ENCODE peak calls at places on chromosomes 11 and 22, in four cellular contexts. One of them, this sample, is unnamed.

GRCh38 chr22:34798605-34799004 is 267.4 kb upstream of the ISX start:
- DNase-seq in H9: no peak
- DNase-seq in H1: no peak
- DNase-seq in mesendoderm: no peak
- DNase-seq in this sample: no peak

GRCh38 chr11:120752668-120753067 is 241.1 kb downstream of the GRIK4 start:
- DNase-seq in H9: no peak
- DNase-seq in H1: no peak
- DNase-seq in mesendoderm: no peak
- DNase-seq in this sample: no peak

GRCh38 chr22:44465563-44465962 is 32.5 kb downstream of the RTL6 start:
- DNase-seq in H9: no peak
- DNase-seq in H1: no peak
- DNase-seq in mesendoderm: no peak
- DNase-seq in this sample: no peak

GRCh38 chr11:33868646-33869461 is 23.0 kb downstream of the LMO2 start:
- DNase-seq in H9: peak; percentile 43
- DNase-seq in H1: no peak
- DNase-seq in mesendoderm: no peak
- DNase-seq in this sample: no peak

GRCh38 chr22:20267441-20268288 is 453 bp downstream of the RTN4R start:
- DNase-seq in H9: no peak
- DNase-seq in H1: no peak
- DNase-seq in mesendoderm: peak; percentile 20
- DNase-seq in this sample: no peak

GRCh38 chr22:24424001-24424900 is 3.1 kb upstream of the ADORA2A start:
- DNase-seq in H9: no peak
- DNase-seq in H1: no peak
- DNase-seq in mesendoderm: no peak
- DNase-seq in this sample: no peak

GRCh38 chr11:1017269-1018005 is 19.1 kb downstream of the MUC6 start:
- DNase-seq in H9: no peak
- DNase-seq in H1: no peak
- DNase-seq in mesendoderm: no peak
- DNase-seq in this sample: no peak

GRCh38 chr11:97893612-97894011 is 1127.1 kb upstream of the CNTN5 start:
- DNase-seq in H9: no peak
- DNase-seq in H1: no peak
- DNase-seq in mesendoderm: no peak
- DNase-seq in this sample: no peak

GRCh38 chr22:23862103-23862502 is 4.4 kb downstream of the SLC2A11 start:
- DNase-seq in H9: peak; percentile 71
- DNase-seq in H1: no peak
- DNase-seq in mesendoderm: peak; percentile 69
- DNase-seq in this sample: peak; percentile 52

GRCh38 chr11:134560066-134560465 is 148.0 kb upstream of the B3GAT1 start:
- DNase-seq in H9: no peak
- DNase-seq in H1: no peak
- DNase-seq in mesendoderm: no peak
- DNase-seq in this sample: no peak

GRCh38 chr11:126929186-126930085 is 71.1 kb downstream of the KIRREL3 start:
- DNase-seq in H9: no peak
- DNase-seq in H1: no peak
- DNase-seq in mesendoderm: no peak
- DNase-seq in this sample: peak; percentile 84

GRCh38 chr11:1262172-1263006 is 39.5 kb downstream of the MUC5B start:
- DNase-seq in H9: peak; percentile 95
- DNase-seq in H1: peak; percentile 62
- DNase-seq in mesendoderm: peak; percentile 93
- DNase-seq in this sample: peak; percentile 89

GRCh38 chr22:28812491-28812890 is 12.1 kb upstream of the XBP1 start:
- DNase-seq in H9: no peak
- DNase-seq in H1: no peak
- DNase-seq in mesendoderm: no peak
- DNase-seq in this sample: no peak

GRCh38 chr11:79274636-79275315 is 166.1 kb downstream of the TENM4 start:
- DNase-seq in H9: no peak
- DNase-seq in H1: no peak
- DNase-seq in mesendoderm: no peak
- DNase-seq in this sample: peak; percentile 77

GRCh38 chr11:68021167-68021787 is 9.2 kb upstream of the NDUFS8 start:
- DNase-seq in H9: peak; percentile 67
- DNase-seq in H1: no peak
- DNase-seq in mesendoderm: no peak
- DNase-seq in this sample: no peak
- H2BK15ac ChIP-seq in H9: no peak overlapping the region
- H2BK15ac ChIP-seq in H1: no peak overlapping the region
- H2BK15ac ChIP-seq in mesendoderm: no peak overlapping the region
- H2BK15ac ChIP-seq in this sample: no peak overlapping the region

DNA sequence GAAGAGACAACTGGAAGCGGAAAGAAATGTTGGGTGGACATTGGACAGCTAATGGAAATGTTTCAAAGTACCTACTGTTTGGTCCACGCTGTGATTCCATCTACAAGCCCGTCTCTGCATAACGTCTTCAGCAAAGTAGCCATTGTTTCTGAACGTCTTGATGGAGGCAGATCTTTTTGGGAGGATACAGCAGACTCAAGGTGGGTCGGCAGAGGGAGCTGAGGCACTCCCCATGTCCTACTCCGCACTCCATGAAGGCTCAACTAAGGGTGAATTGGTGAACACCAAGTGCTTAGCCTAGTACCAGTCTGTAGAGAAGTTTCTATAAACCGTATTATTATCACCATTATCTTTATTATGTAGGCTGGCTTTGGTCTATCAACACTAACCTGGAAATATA is 45.8 kb downstream of the PRR5L start:
- DNase-seq in H9: no peak
- DNase-seq in H1: no peak
- DNase-seq in mesendoderm: no peak
- DNase-seq in this sample: no peak
- H4K5ac ChIP-seq in H9: no peak overlapping the region
- H4K5ac ChIP-seq in H1: no peak overlapping the region
- H4K5ac ChIP-seq in mesendoderm: no peak overlapping the region
- H4K5ac ChIP-seq in this sample: no peak overlapping the region

DNA sequence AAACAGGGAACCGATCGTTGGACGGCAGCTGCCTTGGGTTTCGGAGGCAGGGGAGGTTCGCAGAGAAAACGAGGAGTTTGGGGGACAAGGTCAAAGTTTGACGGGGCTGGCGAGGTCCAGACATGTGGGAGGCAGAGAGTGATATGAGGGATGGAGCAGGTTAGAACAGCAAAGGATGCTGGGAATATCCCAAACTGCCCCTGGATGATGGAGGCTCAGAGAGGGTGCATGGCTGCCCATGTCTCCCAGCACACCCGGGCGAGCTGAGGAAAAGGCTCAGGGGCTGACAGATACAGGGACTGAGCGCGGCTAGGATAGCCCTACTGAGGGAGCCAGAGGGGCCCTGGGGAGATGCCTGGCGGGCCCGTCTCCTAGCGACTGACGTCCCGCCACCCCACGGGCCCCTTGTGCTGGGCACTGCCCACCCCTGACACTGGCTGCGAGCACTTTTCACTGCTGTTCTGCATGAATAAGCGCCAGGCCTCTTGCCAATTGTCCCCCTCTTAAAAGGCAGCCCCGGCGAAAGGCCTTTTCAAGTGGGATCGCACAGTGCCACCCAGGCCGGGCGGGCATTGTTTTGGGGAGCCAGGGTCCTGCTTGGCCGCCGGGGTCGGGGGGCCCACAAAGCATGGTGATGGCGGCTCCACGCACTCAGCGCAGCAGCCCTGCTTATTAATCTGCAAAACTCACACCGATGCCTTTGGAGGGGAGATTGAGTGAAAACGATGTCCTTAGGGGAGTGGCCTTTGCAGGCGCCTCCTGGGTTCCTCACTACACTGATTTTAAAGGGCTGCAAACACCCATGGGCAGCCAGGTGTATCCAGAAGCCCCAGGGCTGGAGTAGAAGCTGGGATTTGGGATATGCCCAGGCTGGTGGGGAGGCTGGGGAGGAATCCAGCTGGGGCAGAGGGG is 90.0 kb upstream of the LINC01488 start:
- DNase-seq in H9: no peak
- DNase-seq in H1: no peak
- DNase-seq in mesendoderm: no peak
- DNase-seq in this sample: no peak
- H2BK15ac ChIP-seq in H9: no peak overlapping the region
- H2BK15ac ChIP-seq in H1: no peak overlapping the region
- H2BK15ac ChIP-seq in mesendoderm: no peak overlapping the region
- H2BK15ac ChIP-seq in this sample: no peak overlapping the region

GRCh38 chr11:16373768-16374167 is 17.4 kb upstream of the SOX6 start:
- DNase-seq in H9: no peak
- DNase-seq in H1: no peak
- DNase-seq in mesendoderm: no peak
- DNase-seq in this sample: no peak
- H4K5ac ChIP-seq in H9: no peak overlapping the region
- H4K5ac ChIP-seq in H1: no peak overlapping the region
- H4K5ac ChIP-seq in mesendoderm: no peak overlapping the region
- H4K5ac ChIP-seq in this sample: no peak overlapping the region

GRCh38 chr11:77055056-77055680 is 11.6 kb upstream of the CAPN5 start:
- DNase-seq in H9: no peak
- DNase-seq in H1: no peak
- DNase-seq in mesendoderm: no peak
- DNase-seq in this sample: no peak

GRCh38 chr11:77052531-77052930 is 14.2 kb upstream of the CAPN5 start:
- DNase-seq in H9: no peak
- DNase-seq in H1: no peak
- DNase-seq in mesendoderm: no peak
- DNase-seq in this sample: no peak

GRCh38 chr11:77051511-77051910 is 15.3 kb upstream of the CAPN5 start:
- DNase-seq in H9: no peak
- DNase-seq in H1: no peak
- DNase-seq in mesendoderm: no peak
- DNase-seq in this sample: no peak

GRCh38 chr11:77054018-77054417 is 12.8 kb upstream of the CAPN5 start:
- DNase-seq in H9: no peak
- DNase-seq in H1: no peak
- DNase-seq in mesendoderm: no peak
- DNase-seq in this sample: no peak

GRCh38 chr11:77053217-77054013 is 13.4 kb upstream of the CAPN5 start:
- DNase-seq in H9: no peak
- DNase-seq in H1: no peak
- DNase-seq in mesendoderm: peak; percentile 32
- DNase-seq in this sample: no peak
- H2BK15ac ChIP-seq in H9: no peak overlapping the region
- H2BK15ac ChIP-seq in H1: no peak overlapping the region
- H2BK15ac ChIP-seq in mesendoderm: no peak overlapping the region
- H2BK15ac ChIP-seq in this sample: no peak overlapping the region

DNA sequence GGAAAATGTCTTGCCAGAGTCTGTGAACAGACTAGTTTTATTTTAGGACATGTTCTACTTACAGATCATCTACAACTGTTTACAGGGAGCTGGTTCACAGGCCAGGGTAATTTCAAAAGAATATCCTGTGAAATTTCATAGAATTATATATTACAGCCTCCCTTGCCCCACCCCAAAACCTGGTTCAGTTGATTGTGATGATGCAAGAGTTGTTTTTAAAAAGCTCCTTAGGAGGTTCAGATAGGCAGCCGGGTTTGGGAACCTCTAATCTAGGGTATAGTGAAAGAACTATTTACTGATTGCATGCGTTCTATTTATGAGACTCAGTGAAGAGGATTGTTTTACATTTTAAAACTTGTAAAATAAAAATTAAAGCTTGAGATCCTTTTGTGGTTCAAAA is 12.8 kb downstream of the MED17 start:
- DNase-seq in H9: no peak
- DNase-seq in H1: no peak
- DNase-seq in mesendoderm: no peak
- DNase-seq in this sample: no peak
- H4K5ac ChIP-seq in H9: no peak overlapping the region
- H4K5ac ChIP-seq in H1: no peak overlapping the region
- H4K5ac ChIP-seq in mesendoderm: no peak overlapping the region
- H4K5ac ChIP-seq in this sample: no peak overlapping the region

DNA sequence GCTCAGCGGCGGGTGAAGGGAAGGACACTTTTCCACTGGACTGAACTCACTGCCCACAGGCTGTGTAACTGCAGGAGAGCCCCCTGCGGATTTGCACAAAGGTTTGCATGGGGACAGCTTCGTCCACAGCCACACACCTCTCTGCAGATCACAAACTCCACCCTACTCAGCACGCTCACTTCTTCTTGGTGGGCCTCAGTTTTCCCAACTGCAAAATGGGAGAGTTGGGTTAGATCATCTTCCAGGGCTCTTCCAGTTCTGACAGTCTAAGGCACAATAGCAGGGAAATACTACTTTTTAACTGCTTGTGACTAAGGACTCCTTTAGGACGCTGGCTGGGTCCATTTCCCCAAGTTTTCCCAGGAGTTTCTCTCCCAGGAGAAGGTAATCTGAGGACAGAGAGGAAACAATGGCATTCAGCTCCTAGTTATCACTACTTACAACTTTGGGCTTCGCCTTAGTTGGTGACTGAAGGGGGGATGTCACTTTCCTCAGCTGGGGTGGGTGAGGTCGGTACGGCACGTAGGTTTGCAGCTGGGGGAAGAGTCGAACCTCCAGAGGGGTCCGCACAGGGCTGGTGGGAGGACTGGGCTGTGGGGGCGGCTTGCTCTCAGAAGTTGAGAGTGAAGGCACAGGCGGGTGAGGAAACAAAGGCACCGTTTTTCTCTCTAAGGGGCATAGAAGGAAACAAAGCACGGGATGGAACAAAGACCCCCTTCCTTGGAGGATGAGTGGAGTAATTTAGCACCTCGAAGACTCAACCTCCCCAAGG is 55.8 kb downstream of the C11orf58 start:
- DNase-seq in H9: no peak
- DNase-seq in H1: no peak
- DNase-seq in mesendoderm: no peak
- DNase-seq in this sample: no peak
- H2BK15ac ChIP-seq in H9: no peak overlapping the region
- H2BK15ac ChIP-seq in H1: no peak overlapping the region
- H2BK15ac ChIP-seq in mesendoderm: no peak overlapping the region
- H2BK15ac ChIP-seq in this sample: no peak overlapping the region